ENCODE peak calls at places on chromosome 6, in ten cellular contexts. Y, N, P, C, H, E, W, Q, X and L are unnamed samples.

GRCh38 chr6:89562114-89562815 is 76.3 kb downstream of the LYRM2 start:
- DNase-seq in Y (no peak), N (no peak), P (no peak), C (no peak), H (no peak), E (no peak), W (no peak), Q (no peak), X (no peak), L (no peak)

GRCh38 chr6:168377481-168377850 is 57.9 kb upstream of the DACT2 start:
- DNase-seq in Y (no peak), N (no peak), P (peak; percentile 20), C (peak; percentile 55), H (no peak), E (no peak), W (no peak), Q (peak; percentile 82), X (no peak), L (peak; percentile 73)

GRCh38 chr6:42128460-42129359 is 13.7 kb downstream of the C6orf132 start:
- DNase-seq in Y (no peak), N (no peak), P (no peak), C (no peak), H (no peak), E (no peak), W (no peak), Q (no peak), X (no peak), L (no peak)

GRCh38 chr6:10759884-10760329 is 12.3 kb downstream of the TMEM14B start:
- DNase-seq in Y (no peak), N (peak; percentile 25), P (no peak), C (peak; percentile 26), H (no peak), E (no peak), W (no peak), Q (peak; percentile 69), X (peak; percentile 13), L (no peak)

GRCh38 chr6:25068866-25069265 is 133.1 kb upstream of the RIPOR2 start:
- DNase-seq in Y (no peak), N (no peak), P (no peak), C (no peak), H (no peak), E (no peak), W (no peak), Q (no peak), X (no peak), L (no peak)

GRCh38 chr6:11536795-11537194 is 754 bp upstream of the TMEM170B start:
- DNase-seq in Y (no peak), N (no peak), P (no peak), C (peak; percentile 20), H (no peak), E (no peak), W (no peak), Q (no peak), X (peak; percentile 12), L (no peak)

GRCh38 chr6:157148391-157149323 is 174.7 kb downstream of the TMEM242 start:
- DNase-seq in Y (no peak), N (peak; percentile 28), P (peak; percentile 47), C (no peak), H (peak; percentile 91), E (no peak), W (no peak), Q (peak; percentile 90), X (no peak), L (peak; percentile 71)

GRCh38 chr6:39263299-39264037 is 34.2 kb upstream of the KCNK5 start:
- DNase-seq in Y (no peak), N (no peak), P (no peak), C (no peak), H (no peak), E (no peak), W (no peak), Q (no peak), X (no peak), L (no peak)

GRCh38 chr6:90420495-90420894 is 123.9 kb upstream of the BACH2 start:
- DNase-seq in Y (no peak), N (no peak), P (no peak), C (no peak), H (no peak), E (no peak), W (no peak), Q (no peak), X (no peak), L (no peak)

GRCh38 chr6:5667737-5668136 is 339.0 kb downstream of the NRN1 start:
- DNase-seq in Y (no peak), N (no peak), P (no peak), C (no peak), H (no peak), E (no peak), W (no peak), Q (no peak), X (no peak), L (no peak)

GRCh38 chr6:170583736-170584180 is 679 bp downstream of the PDCD2 start:
- DNase-seq in Y (no peak), N (no peak), P (no peak), C (no peak), H (no peak), E (no peak), W (no peak), Q (no peak), X (no peak), L (no peak)

GRCh38 chr6:10403385-10404106 is 11.3 kb downstream of the TFAP2A start:
- DNase-seq in Y (no peak), N (no peak), P (no peak), C (no peak), H (no peak), E (no peak), W (no peak), Q (no peak), X (peak; percentile 68), L (no peak)

GRCh38 chr6:34793877-34794276 is 2.0 kb downstream of the BLTP3A start:
- DNase-seq in Y (no peak), N (no peak), P (no peak), C (no peak), H (no peak), E (no peak), W (no peak), Q (no peak), X (no peak), L (no peak)

GRCh38 chr6:34792605-34793500 is 970 bp downstream of the BLTP3A start:
- DNase-seq in Y (peak; percentile 55), N (peak; percentile 38), P (peak; percentile 56), C (peak; percentile 47), H (peak; percentile 20), E (no peak), W (peak; percentile 48), Q (peak; percentile 67), X (peak; percentile 54), L (no peak)

GRCh38 chr6:34791842-34792604 is at the start of gene BLTP3A:
- DNase-seq in Y (peak; percentile 85), N (peak; percentile 80), P (peak; percentile 49), C (peak; percentile 64), H (no peak), E (peak; percentile 31), W (peak; percentile 55), Q (peak; percentile 76), X (peak; percentile 94), L (peak; percentile 78)

GRCh38 chr6:34788111-34788510 is 3.8 kb upstream of the BLTP3A start:
- DNase-seq in Y (no peak), N (no peak), P (no peak), C (no peak), H (no peak), E (no peak), W (no peak), Q (peak; percentile 18), X (no peak), L (no peak)

DNA sequence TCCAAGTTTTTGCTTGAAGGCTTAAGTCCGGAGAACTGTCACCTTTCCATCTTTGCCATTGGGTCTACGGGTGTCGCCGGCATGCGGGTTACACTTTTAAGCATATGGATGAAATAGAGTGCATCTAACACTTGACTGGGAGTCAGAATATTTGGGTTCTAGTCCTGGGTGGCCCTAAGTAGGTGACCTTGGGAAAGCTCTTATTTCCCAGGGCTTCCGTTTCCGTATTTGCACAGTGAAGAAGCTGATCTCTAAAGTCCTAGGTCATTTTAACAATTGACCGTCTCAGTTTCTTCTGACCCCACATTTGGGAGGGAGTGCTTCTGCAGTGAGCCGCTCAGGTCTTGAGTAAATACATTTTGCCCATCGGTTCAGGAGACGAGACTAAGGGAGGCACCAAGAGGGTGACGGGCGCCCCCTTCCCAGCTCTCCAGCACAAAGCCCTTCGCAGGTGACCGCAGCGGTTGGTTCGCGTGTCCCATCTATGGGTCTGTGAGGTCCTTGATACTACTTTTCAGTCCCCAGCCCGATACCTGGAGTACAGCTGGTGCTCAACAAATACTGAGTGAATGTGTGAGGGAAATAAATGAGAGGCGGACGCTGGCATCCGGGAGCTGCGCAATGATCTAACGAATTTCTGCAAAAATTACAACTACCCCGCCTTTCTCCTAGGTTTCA is 580 bp upstream of the BLTP3A start:
- DNase-seq in Y (peak; percentile 70), N (peak; percentile 71), P (peak; percentile 38), C (peak; percentile 51), H (peak; percentile 25), E (no peak), W (peak; percentile 32), Q (peak; percentile 71), X (peak; percentile 69), L (peak; percentile 64)
- H3K4me1 ChIP-seq in Y (peaks cover 12% of the 10 kb centered on the region), N (no peaks in the 10 kb centered on the region), P (no peaks in the 10 kb centered on the region), C (no peaks in the 10 kb centered on the region), H (peaks cover 10% of the 10 kb centered on the region), E (no peaks in the 10 kb centered on the region), W (peaks cover 2% of the 10 kb centered on the region), Q (no peaks in the 10 kb centered on the region), X (peaks cover 4% of the 10 kb centered on the region), L (peaks cover 51% of the 10 kb centered on the region)

GRCh38 chr6:138289739-138290138 is 71.4 kb upstream of the PBOV1 start:
- DNase-seq in Y (no peak), N (peak; percentile 62), P (no peak), C (no peak), H (no peak), E (no peak), W (no peak), Q (no peak), X (peak; percentile 38), L (no peak)
- TF ChIP-seq CTCF in Y (no peak), N (peak; percentile 41), P (no peak), C (no peak), H (no peak), E (no peak), W (no peak), Q (no peak), X (peak; percentile 26), L (peak; percentile 54)

DNA sequence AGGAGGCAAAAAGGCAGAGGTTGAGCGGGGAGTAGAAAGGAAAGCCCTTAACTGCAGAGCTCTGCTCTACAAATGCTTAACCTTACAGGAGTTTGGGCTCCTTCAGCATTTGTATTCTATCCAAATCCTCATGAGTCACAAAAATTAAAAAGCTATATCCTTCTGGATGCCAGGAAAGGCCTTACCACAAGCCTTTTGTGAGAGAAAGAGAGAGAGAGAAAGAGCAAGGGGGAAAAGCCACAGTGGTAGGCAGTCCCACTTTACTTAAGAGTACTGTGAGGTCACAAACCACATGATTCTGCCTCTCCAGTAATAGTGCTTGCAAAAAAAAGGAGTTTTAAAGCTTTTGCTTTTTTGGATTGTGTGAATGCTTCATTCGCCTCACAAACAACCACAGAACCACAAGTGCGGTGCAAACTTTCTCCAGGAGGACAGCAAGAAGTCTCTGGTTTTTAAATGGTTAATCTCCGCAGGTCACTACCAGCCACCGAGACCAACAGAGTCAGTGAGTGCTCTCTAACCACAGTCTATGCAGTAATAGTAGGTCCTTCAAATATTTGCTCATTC is at the start of gene RUNX2:
- DNase-seq in Y (no peak), N (no peak), P (no peak), C (no peak), H (no peak), E (no peak), W (no peak), Q (no peak), X (peak; percentile 8), L (no peak)
- H3K27ac ChIP-seq in Y (peak within 1 kb of the TSS; percentile 57), N (no peak within 1 kb of the TSS), P (no peak within 1 kb of the TSS), C (no peak within 1 kb of the TSS), H (peak within 1 kb of the TSS; percentile 42), E (no peak within 1 kb of the TSS), W (no peak within 1 kb of the TSS), Q (no peak within 1 kb of the TSS), X (peak within 1 kb of the TSS; percentile 46), L (no peak within 1 kb of the TSS)

GRCh38 chr6:154460306-154461071 is 50.0 kb downstream of the CNKSR3 start:
- DNase-seq in Y (no peak), N (no peak), P (no peak), C (peak; percentile 48), H (no peak), E (no peak), W (no peak), Q (no peak), X (no peak), L (no peak)
- H3K4me1 ChIP-seq in Y (no peaks in the 10 kb centered on the region), N (no peaks in the 10 kb centered on the region), P (no peaks in the 10 kb centered on the region), C (peaks cover 15% of the 10 kb centered on the region), H (no peaks in the 10 kb centered on the region), E (no peaks in the 10 kb centered on the region), W (peaks cover 3% of the 10 kb centered on the region), Q (no peaks in the 10 kb centered on the region), X (peaks cover 4% of the 10 kb centered on the region), L (peaks cover 54% of the 10 kb centered on the region)